ENCODE peak calls at places on chromosomes 5 and 9, in nine cellular contexts. W is Calu3, K is KG1, X is left ventricle myocardium inferior, H is Panc1, O is RKO, N is T-cell, M is RCC 7860, A is osteocyte. C is an unnamed sample.

GRCh38 chr9:3507395-3508077 is 18.3 kb downstream of the RFX3 start:
- DNase-seq in A (no peak), K (peak), N (no peak), O (no peak), X (no peak), W (no peak), H (no peak), M (no peak), C (no peak)

GRCh38 chr9:137085918-137086530 is 761 bp upstream of the MAN1B1 start:
- DNase-seq in H (no peak), X (peak), K (no peak), N (no peak), A (no peak), W (no peak), M (peak), O (peak), C (peak)

GRCh38 chr5:81969226-81969625 is 2.6 kb upstream of the ATG10 start:
- DNase-seq in H (no peak), W (no peak), O (no peak), X (no peak), K (no peak), A (no peak), M (no peak), N (no peak), C (no peak)

GRCh38 chr5:139383275-139383992 is at the start of gene SLC23A1:
- DNase-seq in H (no peak), O (no peak), K (no peak), M (peak), X (no peak), A (no peak), N (no peak), W (peak), C (no peak)

GRCh38 chr5:147750065-147750464 is 32.5 kb downstream of the JAKMIP2 start:
- DNase-seq in N (no peak), X (no peak), M (no peak), H (no peak), K (no peak), W (no peak), O (no peak), A (no peak), C (no peak)

GRCh38 chr9:107243757-107244156 is 39.3 kb upstream of the RAD23B start:
- DNase-seq in A (no peak), X (no peak), O (peak), K (no peak), H (no peak), N (no peak), W (peak), M (peak), C (peak)

GRCh38 chr5:7271728-7272127 is 124.2 kb upstream of the ADCY2 start:
- DNase-seq in M (no peak), A (no peak), K (no peak), W (no peak), N (no peak), O (no peak), X (no peak), H (no peak), C (no peak)

GRCh38 chr9:126696091-126696763 is 82.5 kb downstream of the LMX1B start:
- DNase-seq in W (no peak), X (no peak), N (no peak), H (no peak), M (no peak), A (no peak), K (no peak), O (no peak), C (no peak)

GRCh38 chr5:31361234-31361633 is 167.7 kb downstream of the CDH6 start:
- DNase-seq in O (peak), X (no peak), K (no peak), W (no peak), A (no peak), M (peak), N (no peak), H (no peak), C (peak)

GRCh38 chr5:10460252-10460906 is 18.7 kb downstream of the ROPN1L start:
- DNase-seq in H (no peak), N (no peak), X (peak), W (no peak), M (no peak), K (no peak), A (no peak), O (no peak), C (peak)

GRCh38 chr5:159330131-159330530 is at the start of gene IL12B:
- DNase-seq in K (no peak), O (peak), N (no peak), W (no peak), X (no peak), H (no peak), A (no peak), M (no peak), C (peak)

GRCh38 chr9:70145981-70146380 is 102.3 kb downstream of the MAMDC2 start:
- DNase-seq in A (no peak), M (no peak), N (no peak), O (no peak), K (no peak), X (no peak), W (no peak), H (no peak), C (no peak)

GRCh38 chr9:89614319-89614892 is 9.6 kb downstream of the GADD45G start:
- DNase-seq in X (no peak), O (no peak), M (no peak), W (no peak), K (no peak), H (no peak), A (no peak), N (no peak), C (no peak)

GRCh38 chr5:160751297-160751696 is 100.7 kb downstream of the ATP10B start:
- DNase-seq in K (no peak), M (no peak), X (no peak), N (no peak), H (no peak), A (no peak), W (no peak), O (no peak), C (no peak)

GRCh38 chr5:124057161-124057814 is 545.3 kb downstream of the CSNK1G3 start:
- DNase-seq in N (no peak), H (no peak), X (peak), K (peak), W (peak), O (no peak), A (no peak), M (no peak), C (peak)

GRCh38 chr9:20087481-20087880 is 298.6 kb upstream of the SLC24A2 start:
- DNase-seq in K (no peak), X (no peak), M (no peak), A (no peak), O (no peak), H (no peak), W (no peak), N (no peak), C (no peak)

GRCh38 chr9:89418882-89419641 is 78.9 kb downstream of the SEMA4D start:
- DNase-seq in W (no peak), A (no peak), M (no peak), O (no peak), X (no peak), H (no peak), K (peak), N (peak), C (no peak)

GRCh38 chr9:128706671-128707381 is 4.5 kb downstream of the PKN3 start:
- DNase-seq in M (no peak), W (no peak), N (no peak), K (no peak), A (no peak), O (no peak), H (no peak), X (no peak), C (no peak)

GRCh38 chr9:93261735-93262523 is 78.0 kb downstream of the WNK2 start:
- DNase-seq in O (no peak), X (no peak), A (no peak), N (no peak), W (no peak), H (no peak), K (no peak), M (no peak), C (no peak)

GRCh38 chr9:13941686-13942085 is 372.3 kb downstream of the NFIB start:
- DNase-seq in X (no peak), A (no peak), H (no peak), O (no peak), N (no peak), W (no peak), K (no peak), M (no peak), C (no peak)

GRCh38 chr5:179623906-179624741 is 653 bp upstream of the HNRNPH1 start:
- DNase-seq in O (peak), X (peak), H (no peak), W (peak), N (peak), K (no peak), A (no peak), M (peak), C (peak)

GRCh38 chr5:163104496-163104895 is 332.9 kb upstream of the CCNG1 start:
- DNase-seq in K (no peak), H (no peak), W (no peak), A (no peak), N (no peak), X (no peak), O (no peak), M (no peak), C (peak)

GRCh38 chr9:124869986-124870560 is 8.1 kb downstream of the ARPC5L start:
- DNase-seq in X (no peak), A (no peak), W (no peak), H (no peak), O (peak), M (peak), N (peak), K (peak), C (peak)

GRCh38 chr5:172733179-172733973 is 37.6 kb downstream of the DUSP1 start:
- DNase-seq in O (no peak), A (peak), X (peak), H (no peak), K (no peak), N (no peak), M (peak), W (peak), C (peak)

GRCh38 chr9:96758845-96759673 is 18.8 kb downstream of the ZNF510 start:
- DNase-seq in A (no peak), O (no peak), H (no peak), X (no peak), M (no peak), W (no peak), K (no peak), N (no peak), C (peak)

GRCh38 chr9:98808879-98809278 is 1.4 kb downstream of the GALNT12 start:
- DNase-seq in M (no peak), H (no peak), A (no peak), X (no peak), N (no peak), O (no peak), W (peak), K (no peak), C (no peak)

C was measured in M059J.